ENCODE peak calls at places on chromosomes 12 and 14, in nine cellular contexts. D is body of pancreas, S is brain microvascular endothelial cell, V is aorta, E is colonic mucosa, N is MM.1S, M is K562, X is heart right ventricle, B is pancreas. T is an unnamed sample. For H3K36me3, the result is how much of the 10 kb centered on the place peaks cover.

GRCh38 chr14:73269729-73270651 is 32.7 kb downstream of the PAPLN start:
- DNase-seq in V (peak), E (peak), B (peak), N (no peak), X (peak), M (no peak), D (peak), S (no peak), T (no peak)

GRCh38 chr14:68651652-68652432 is 141.0 kb downstream of the ZFP36L1 start:
- DNase-seq in M (peak), B (peak), E (peak), X (no peak), N (no peak), S (no peak), V (no peak), D (no peak), T (no peak)

GRCh38 chr12:117607778-117608177 is 246.4 kb upstream of the NOS1 start:
- DNase-seq in E (no peak), V (no peak), S (no peak), N (no peak), X (no peak), B (no peak), D (no peak), M (no peak), T (no peak)

GRCh38 chr12:120474092-120474960 is 4.8 kb upstream of the SRSF9 start:
- DNase-seq in D (peak), B (no peak), X (no peak), V (peak), N (no peak), S (peak), M (peak), E (peak), T (no peak)

GRCh38 chr14:105046891-105047282 is 18.3 kb downstream of the GPR132 start:
- DNase-seq in S (no peak), E (no peak), M (no peak), D (no peak), N (no peak), B (no peak), V (no peak), X (no peak), T (no peak)

GRCh38 chr14:102909911-102910310 is 12.6 kb upstream of the AMN start:
- DNase-seq in M (no peak), E (no peak), D (no peak), S (no peak), B (no peak), V (peak), X (no peak), N (no peak), T (no peak)

GRCh38 chr14:74350944-74351323 is 2.7 kb downstream of the VRTN start:
- DNase-seq in S (no peak), V (no peak), N (no peak), B (no peak), M (no peak), D (no peak), X (no peak), E (no peak), T (no peak)

GRCh38 chr12:176321-177181 is 37.4 kb downstream of the SLC6A12 start:
- DNase-seq in V (no peak), X (no peak), S (peak), E (peak), N (no peak), D (peak), B (no peak), M (no peak), T (no peak)

GRCh38 chr12:81221681-81222080 is 143.8 kb downstream of the ACSS3 start:
- DNase-seq in X (no peak), N (no peak), E (no peak), V (no peak), D (no peak), S (no peak), B (no peak), M (no peak), T (no peak)

GRCh38 chr14:23186913-23187654 is 3.6 kb upstream of the SLC7A8 start:
- DNase-seq in M (peak), X (no peak), B (no peak), V (no peak), S (peak), E (no peak), D (peak), N (peak), T (no peak)

GRCh38 chr12:118377005-118377890 is 893 bp downstream of the SUDS3 start:
- DNase-seq in D (no peak), N (peak), V (no peak), E (no peak), X (no peak), M (peak), S (no peak), B (no peak), T (no peak)

GRCh38 chr14:100774164-100774537 is 47.5 kb downstream of the DLK1 start:
- DNase-seq in N (no peak), X (no peak), S (no peak), B (no peak), M (no peak), V (no peak), E (no peak), D (no peak), T (no peak)

GRCh38 chr12:131067993-131068942 is 114.6 kb downstream of the ADGRD1 start:
- DNase-seq in S (no peak), B (no peak), N (no peak), E (no peak), D (no peak), M (no peak), V (peak), X (peak), T (no peak)

GRCh38 chr14:50007123-50007903 is 109.1 kb downstream of the VCPKMT start:
- DNase-seq in X (no peak), D (no peak), E (peak), V (no peak), M (no peak), S (no peak), N (no peak), B (no peak), T (no peak)

GRCh38 chr12:46926536-46926935 is 100.7 kb upstream of the SLC38A4 start:
- DNase-seq in M (no peak), V (no peak), E (no peak), N (no peak), X (no peak), B (no peak), D (no peak), S (no peak), T (no peak)

GRCh38 chr14:59363545-59364226 is 101.5 kb downstream of the GPR135 start:
- DNase-seq in S (peak), M (peak), X (no peak), V (no peak), B (no peak), E (no peak), D (no peak), N (no peak), T (no peak)

GRCh38 chr14:80575763-80576162 is 364.5 kb upstream of the DIO2 start:
- DNase-seq in V (no peak), S (no peak), D (no peak), M (no peak), E (no peak), X (no peak), N (no peak), B (no peak), T (no peak)

GRCh38 chr14:103734081-103734888 is 18.7 kb downstream of the ZFYVE21 start:
- DNase-seq in S (no peak), X (no peak), N (no peak), M (no peak), E (no peak), B (peak), V (no peak), D (no peak), T (no peak)

GRCh38 chr12:101076940-101077351 is 133.1 kb downstream of the SLC5A8 start:
- DNase-seq in M (no peak), E (no peak), N (no peak), B (no peak), D (no peak), X (no peak), S (no peak), V (peak), T (no peak)

GRCh38 chr14:106838991-106839769 is 1312.8 kb downstream of the TMEM121 start:
- DNase-seq in S (no peak), D (no peak), B (no peak), E (no peak), V (no peak), X (no peak), M (no peak), N (no peak), T (no peak)

GRCh38 chr14:80535171-80535570 is 323.9 kb upstream of the DIO2 start:
- DNase-seq in B (no peak), X (no peak), S (no peak), D (no peak), N (no peak), M (no peak), E (no peak), V (no peak), T (no peak)

GRCh38 chr12:117685115-117685926 is 283.5 kb downstream of the KSR2 start:
- DNase-seq in D (peak), X (no peak), E (peak), S (peak), V (peak), M (peak), N (no peak), B (peak), T (no peak)

GRCh38 chr12:34291426-34291901 is 269.2 kb downstream of the ALG10 start:
- DNase-seq in X (no peak), V (no peak), S (no peak), B (no peak), N (no peak), E (no peak), M (no peak), D (no peak), T (no peak)

GRCh38 chr12:111783046-111783445 is 16.3 kb downstream of the ALDH2 start:
- DNase-seq in N (no peak), B (no peak), E (no peak), M (no peak), X (no peak), S (no peak), V (no peak), D (no peak), T (no peak)

GRCh38 chr14:87260460-87260859 is 732.5 kb downstream of the GALC start:
- DNase-seq in E (no peak), X (no peak), B (no peak), S (no peak), M (no peak), N (no peak), V (no peak), D (no peak), T (no peak)

GRCh38 chr12:95204141-95204866 is 13.0 kb downstream of the FGD6 start:
- DNase-seq in B (no peak), S (peak), X (no peak), M (peak), N (no peak), V (peak), D (peak), E (peak), T (no peak)

GRCh38 chr12:84124211-84124610 is 788.4 kb downstream of the SLC6A15 start:
- DNase-seq in X (no peak), M (no peak), N (no peak), B (no peak), D (no peak), E (no peak), S (no peak), V (no peak), T (no peak)

GRCh38 chr14:102686176-102686801 is 91.0 kb upstream of the TRAF3 start:
- DNase-seq in S (no peak), N (no peak), E (no peak), X (no peak), D (no peak), B (no peak), M (no peak), V (no peak), T (no peak)

GRCh38 chr12:47715393-47715876 is 9.6 kb upstream of the RPAP3 start:
- DNase-seq in S (peak), N (peak), B (no peak), D (peak), M (peak), V (peak), E (peak), X (peak), T (peak)

GRCh38 chr12:22083167-22083566 is 37.1 kb downstream of the CMAS start:
- DNase-seq in X (no peak), N (peak), E (no peak), B (no peak), M (peak), S (peak), D (no peak), V (no peak), T (no peak)

GRCh38 chr12:46457958-46458357 is 85.4 kb upstream of the SLC38A2 start:
- DNase-seq in S (no peak), D (no peak), V (no peak), X (no peak), E (no peak), M (no peak), N (no peak), B (no peak), T (no peak)

GRCh38 chr14:20855652-20856291 is 35.4 kb upstream of the RNASE3 start:
- DNase-seq in N (peak), S (peak), B (no peak), V (peak), E (peak), X (no peak), D (peak), M (peak), T (peak)

GRCh38 chr12:89236748-89237428 is 115.4 kb downstream of the DUSP6 start:
- DNase-seq in X (no peak), E (no peak), N (no peak), D (no peak), V (no peak), B (no peak), S (peak), M (no peak), T (no peak)

GRCh38 chr12:111437816-111438454 is 32.2 kb downstream of the SH2B3 start:
- DNase-seq in E (peak), D (peak), X (no peak), B (no peak), S (peak), V (peak), N (no peak), M (no peak), T (no peak)

GRCh38 chr12:108861878-108862587 is 4.7 kb upstream of the SSH1 start:
- DNase-seq in B (peak), V (peak), X (no peak), S (no peak), N (peak), D (peak), E (peak), M (no peak), T (no peak)

GRCh38 chr14:68145036-68145435 is 325.5 kb downstream of the RAD51B start:
- DNase-seq in D (peak), X (no peak), S (no peak), M (no peak), N (no peak), B (no peak), V (no peak), E (peak), T (no peak)

GRCh38 chr12:132375747-132376463 is 46.5 kb upstream of the GALNT9 start:
- DNase-seq in X (no peak), M (no peak), E (no peak), D (no peak), N (no peak), S (no peak), V (peak), B (peak), T (no peak)

GRCh38 chr12:55642275-55643068 is 5.8 kb downstream of the OR10P1 start:
- DNase-seq in N (peak), B (no peak), X (no peak), D (peak), V (no peak), E (no peak), S (no peak), M (no peak), T (no peak)

GRCh38 chr14:30657606-30658163 is 35.6 kb downstream of the SCFD1 start:
- DNase-seq in V (no peak), S (no peak), N (no peak), M (no peak), E (no peak), B (no peak), X (no peak), D (no peak), T (no peak)

GRCh38 chr12:92955997-92956663 is 27.0 kb upstream of the EEA1 start:
- DNase-seq in B (no peak), N (no peak), X (no peak), V (no peak), S (peak), M (no peak), E (no peak), D (no peak), T (no peak)

DNA sequence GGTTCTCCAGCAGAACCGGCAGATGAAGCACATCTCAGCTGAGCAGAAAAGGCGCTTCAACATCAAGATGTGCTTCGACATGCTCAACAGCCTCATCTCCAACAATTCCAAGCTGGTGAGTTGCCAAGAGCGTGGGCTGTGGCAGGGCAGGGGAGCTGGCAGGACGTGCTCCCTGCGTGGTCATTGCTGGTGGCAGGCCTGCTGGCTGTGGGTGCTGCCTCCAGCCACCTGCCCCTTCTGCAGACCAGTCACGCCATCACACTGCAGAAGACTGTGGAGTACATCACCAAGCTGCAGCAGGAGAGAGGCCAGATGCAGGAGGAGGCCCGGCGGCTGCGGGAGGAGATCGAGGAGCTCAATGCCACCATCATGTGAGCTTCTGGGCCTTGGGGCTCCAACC is 35.8 kb downstream of the IL31 start:
- DNase-seq in M (no peak), B (no peak), S (no peak), E (peak), D (no peak), N (no peak), X (no peak), V (no peak), T (no peak)
- H3K27ac ChIP-seq in M (no peak), B (no peak), S (no peak), E (no peak), D (no peak), N (no peak), X (no peak), V (no peak), T (no peak)

GRCh38 chr12:53752192-53752601 is 418 bp upstream of the CISTR start:
- DNase-seq in E (no peak), V (no peak), X (no peak), B (no peak), D (no peak), N (no peak), M (no peak), S (no peak), T (no peak)
- H3K36me3 ChIP-seq in E (under half), V (under half), X (under half), B (under half), D (under half), N (under half), M (under half), S (under half), T (under half)

GRCh38 chr12:58529897-58530296 is 390.4 kb downstream of the LRIG3 start:
- DNase-seq in M (no peak), E (no peak), X (no peak), B (no peak), D (no peak), S (peak), V (no peak), N (no peak), T (no peak)

GRCh38 chr12:58529114-58529665 is 391.1 kb downstream of the LRIG3 start:
- DNase-seq in D (no peak), E (no peak), N (peak), M (no peak), B (no peak), X (no peak), V (no peak), S (peak), T (no peak)

GRCh38 chr12:58532855-58533608 is 387.3 kb downstream of the LRIG3 start:
- DNase-seq in S (no peak), M (no peak), B (no peak), D (no peak), E (no peak), N (no peak), X (no peak), V (no peak), T (no peak)

GRCh38 chr12:58530421-58531067 is 389.8 kb downstream of the LRIG3 start:
- DNase-seq in N (peak), E (no peak), D (no peak), S (no peak), X (no peak), M (no peak), V (no peak), B (no peak), T (no peak)

DNA sequence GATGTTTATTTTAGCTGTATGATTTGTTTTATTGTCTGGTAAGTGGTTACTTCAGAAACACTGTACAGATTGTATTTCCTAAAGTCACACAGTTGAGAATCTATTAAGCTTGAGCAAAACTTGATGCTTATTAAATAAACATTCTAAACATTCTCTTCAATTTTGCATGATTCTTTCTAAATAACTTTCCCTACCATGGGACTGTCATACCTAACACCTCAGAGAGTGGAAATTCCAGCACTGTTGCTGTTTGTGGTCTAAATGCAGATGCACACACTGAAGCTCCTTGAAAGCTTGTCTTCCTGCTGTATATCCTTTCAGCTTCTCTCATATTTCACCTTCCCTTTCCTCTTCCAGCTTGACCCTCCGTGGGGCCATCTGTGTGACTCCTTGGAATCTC is 392.0 kb downstream of the LRIG3 start:
- DNase-seq in X (no peak), M (no peak), D (no peak), B (no peak), E (no peak), N (no peak), V (no peak), S (no peak), T (no peak)
- H3K27ac ChIP-seq in X (no peak), M (no peak), D (no peak), B (no peak), E (no peak), N (no peak), V (no peak), S (peak), T (no peak)

GRCh38 chr14:96843137-96843536 is 46.0 kb downstream of the VRK1 start:
- DNase-seq in E (no peak), X (no peak), M (no peak), D (no peak), N (no peak), S (no peak), V (no peak), B (no peak), T (no peak)

GRCh38 chr14:96844857-96845570 is 47.8 kb downstream of the VRK1 start:
- DNase-seq in N (no peak), D (no peak), B (no peak), M (no peak), S (no peak), E (no peak), X (no peak), V (no peak), T (no peak)

GRCh38 chr14:96852823-96853422 is 55.7 kb downstream of the VRK1 start:
- DNase-seq in D (peak), V (no peak), B (no peak), E (no peak), M (peak), X (no peak), S (peak), N (no peak), T (peak)

GRCh38 chr14:96851694-96852381 is 54.7 kb downstream of the VRK1 start:
- DNase-seq in B (no peak), E (no peak), N (no peak), D (no peak), V (no peak), M (no peak), S (no peak), X (no peak), T (no peak)

DNA sequence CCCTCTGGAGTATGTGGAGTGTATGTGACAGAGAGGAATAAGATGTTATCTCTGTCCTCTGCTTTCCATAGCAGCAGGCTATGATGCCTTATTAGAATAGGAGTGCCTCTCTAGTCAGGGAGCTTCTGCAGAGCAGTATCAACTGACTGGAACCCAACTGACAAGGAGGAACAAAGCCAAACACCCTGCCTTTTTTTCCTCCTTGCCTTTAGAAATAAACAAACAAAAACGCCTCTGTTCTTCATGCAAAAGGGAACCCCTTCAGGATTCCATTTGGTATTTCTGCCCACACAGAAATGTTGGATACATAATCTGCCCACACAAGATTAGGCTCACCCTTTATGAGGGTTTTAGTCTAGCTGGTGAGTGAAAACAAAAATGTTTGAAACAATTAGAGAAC is 50.3 kb downstream of the VRK1 start:
- DNase-seq in N (no peak), V (no peak), E (no peak), B (no peak), X (no peak), S (no peak), M (no peak), D (no peak), T (no peak)
- H3K36me3 ChIP-seq in N (under half), V (under half), E (under half), B (under half), X (under half), S (under half), M (half or more), D (under half), T (under half)

GRCh38 chr12:23354800-23355199 is 594.7 kb downstream of the SOX5 start:
- DNase-seq in X (no peak), E (no peak), D (no peak), S (no peak), V (no peak), B (no peak), M (no peak), N (no peak), T (no peak)
- H3K27ac ChIP-seq in X (no peak), E (no peak), D (no peak), S (no peak), V (no peak), B (no peak), M (no peak), N (no peak), T (no peak)

GRCh38 chr14:69710378-69710777 is 56.6 kb upstream of the SRSF5 start:
- DNase-seq in E (no peak), M (no peak), X (no peak), D (no peak), B (no peak), N (no peak), V (peak), S (no peak), T (no peak)
- H3K36me3 ChIP-seq in E (under half), M (half or more), X (under half), D (under half), B (under half), N (under half), V (under half), S (under half), T (under half)

T was measured in CD8-positive, alpha-beta memory T cell.